ENCODE peak calls at places on chromosomes 16 and 17, in nine cellular contexts. K is GM03348, G is right atrium auricular region, D is omental fat pad, O is MV-4-11, X is LoVo, Y is NCI-H2029, I is left cardiac atrium, A is A549. V is an unnamed sample.

GRCh38 chr17:42019509-42020404 is at the start of gene NKIRAS2:
- DNase-seq in D (peak), O (peak), I (peak), X (peak), Y (peak), A (peak), G (peak), K (peak), V (peak)

GRCh38 chr17:7972131-7972785 is 30.2 kb upstream of the GUCY2D start:
- DNase-seq in Y (no peak), D (no peak), A (no peak), G (no peak), O (no peak), I (no peak), K (no peak), X (no peak), V (no peak)

GRCh38 chr17:49741009-49741691 is 22.8 kb downstream of the FAM117A start:
- DNase-seq in Y (no peak), D (no peak), A (no peak), G (no peak), K (peak), O (peak), I (no peak), X (no peak), V (peak)

GRCh38 chr16:14399397-14400284 is 230.4 kb downstream of the PARN start:
- DNase-seq in D (no peak), I (peak), Y (no peak), K (peak), G (peak), A (peak), O (peak), X (peak), V (peak)

GRCh38 chr16:66798162-66798561 is 3.2 kb downstream of the TERB1 start:
- DNase-seq in D (no peak), I (no peak), A (no peak), Y (no peak), K (no peak), X (no peak), O (no peak), G (no peak), V (no peak)

GRCh38 chr17:41771389-41772206 is 14.9 kb downstream of the JUP start:
- DNase-seq in X (no peak), G (no peak), O (no peak), A (no peak), K (no peak), Y (no peak), I (no peak), D (no peak), V (peak)

GRCh38 chr16:6265956-6266355 is 1066.7 kb upstream of the RBFOX1 start:
- DNase-seq in A (no peak), X (no peak), G (no peak), D (no peak), I (no peak), Y (no peak), K (no peak), O (no peak), V (no peak)

GRCh38 chr16:85422374-85423185 is 190.5 kb upstream of the GSE1 start:
- DNase-seq in Y (no peak), D (no peak), O (peak), K (no peak), I (peak), A (peak), G (no peak), X (peak), V (no peak)

GRCh38 chr17:40399185-40399584 is 18.5 kb downstream of the TOP2A start:
- DNase-seq in A (peak), Y (peak), I (no peak), O (peak), G (no peak), K (peak), X (peak), D (no peak), V (no peak)

GRCh38 chr16:85902366-85903155 is 3.6 kb downstream of the IRF8 start:
- DNase-seq in A (no peak), Y (no peak), G (no peak), X (no peak), O (peak), I (no peak), D (no peak), K (no peak), V (no peak)

GRCh38 chr17:81000631-81001357 is 9.2 kb downstream of the CHMP6 start:
- DNase-seq in D (no peak), X (no peak), O (no peak), K (no peak), G (no peak), A (no peak), I (no peak), Y (no peak), V (peak)

GRCh38 chr17:21564262-21564661 is 128.1 kb upstream of the KCNJ18 start:
- DNase-seq in O (no peak), G (no peak), X (no peak), A (no peak), Y (no peak), K (no peak), I (no peak), D (no peak), V (no peak)

GRCh38 chr16:75250089-75250808 is 1.2 kb downstream of the BCAR1 start:
- DNase-seq in O (no peak), A (no peak), G (no peak), X (peak), I (peak), Y (no peak), D (no peak), K (peak), V (peak)

GRCh38 chr17:8420041-8420934 is 15.4 kb upstream of the NDEL1 start:
- DNase-seq in A (peak), G (peak), O (peak), K (peak), X (peak), Y (no peak), D (no peak), I (peak), V (peak)

GRCh38 chr17:83064732-83065659 is 14.4 kb upstream of the METRNL start:
- DNase-seq in G (no peak), I (peak), K (no peak), O (no peak), D (peak), X (no peak), Y (peak), A (no peak), V (peak)

GRCh38 chr17:6254036-6254435 is 180.9 kb downstream of the AIPL1 start:
- DNase-seq in X (no peak), O (no peak), G (no peak), D (no peak), A (no peak), K (no peak), I (no peak), Y (no peak), V (peak)

GRCh38 chr17:48127371-48128051 is 19.9 kb downstream of the SNX11 start:
- DNase-seq in Y (no peak), I (no peak), A (peak), K (peak), D (no peak), O (no peak), X (peak), G (no peak), V (no peak)

GRCh38 chr17:77834170-77835115 is 124.1 kb upstream of the TNRC6C start:
- DNase-seq in D (peak), I (peak), G (peak), X (peak), A (peak), K (peak), O (peak), Y (no peak), V (peak)

GRCh38 chr16:20265019-20265418 is 62.3 kb downstream of the GP2 start:
- DNase-seq in I (no peak), G (no peak), K (no peak), O (no peak), Y (no peak), X (no peak), D (no peak), A (no peak), V (no peak)

GRCh38 chr17:81398855-81399451 is 3.7 kb downstream of the BAHCC1 start:
- DNase-seq in K (peak), A (peak), D (no peak), X (no peak), I (no peak), O (peak), G (no peak), Y (no peak), V (peak)

GRCh38 chr17:81115749-81116464 is 49.4 kb upstream of the PVALEF start:
- DNase-seq in O (no peak), G (no peak), K (no peak), D (no peak), I (no peak), A (no peak), Y (no peak), X (no peak), V (no peak)

GRCh38 chr16:25426829-25427228 is 169.2 kb upstream of the ZKSCAN2 start:
- DNase-seq in X (no peak), K (no peak), I (no peak), O (no peak), A (no peak), G (no peak), D (no peak), Y (no peak), V (no peak)

GRCh38 chr17:4420692-4421131 is 13.0 kb upstream of the SPNS3 start:
- DNase-seq in A (peak), Y (peak), K (peak), O (peak), I (peak), G (peak), X (peak), D (no peak), V (peak)

GRCh38 chr17:75846701-75847594 is 2.7 kb upstream of the UNC13D start:
- DNase-seq in X (no peak), Y (no peak), G (no peak), K (no peak), D (no peak), I (no peak), O (no peak), A (no peak), V (peak)

GRCh38 chr17:74566132-74566753 is 1.1 kb downstream of the CD300H start:
- DNase-seq in Y (no peak), G (no peak), X (peak), I (peak), O (peak), D (no peak), A (peak), K (peak), V (peak)

GRCh38 chr16:67156146-67156844 is 3.4 kb downstream of the TRADD start:
- DNase-seq in Y (no peak), K (no peak), O (no peak), G (no peak), I (no peak), X (no peak), A (no peak), D (no peak), V (peak)

GRCh38 chr16:48366165-48367093 is 18.8 kb downstream of the SIAH1 start:
- DNase-seq in O (peak), K (peak), Y (peak), I (no peak), G (no peak), X (peak), D (no peak), A (peak), V (peak)